ENCODE peak calls at places on chromosomes 1 and 21, in seven cellular contexts. Y, V, M, E, T, L and H are unnamed samples.

GRCh38 chr1:63893976-63894375 is 120.2 kb downstream of the ROR1 start:
- DNase-seq in Y (no peak), V (no peak), M (no peak), E (no peak), T (no peak), L (no peak), H (no peak)

GRCh38 chr1:208203127-208203847 is 40.9 kb downstream of the PLXNA2 start:
- DNase-seq in Y (peak), V (peak), M (peak), E (no peak), T (peak), L (peak), H (no peak)

GRCh38 chr21:42400525-42400924 is 3.2 kb upstream of the UBASH3A start:
- DNase-seq in Y (no peak), V (no peak), M (no peak), E (no peak), T (no peak), L (no peak), H (no peak)

GRCh38 chr1:107661142-107661541 is 303.8 kb downstream of the VAV3 start:
- DNase-seq in Y (no peak), V (no peak), M (no peak), E (no peak), T (no peak), L (no peak), H (no peak)

GRCh38 chr1:233730809-233731208 is 116.9 kb downstream of the KCNK1 start:
- DNase-seq in Y (no peak), V (no peak), M (no peak), E (no peak), T (no peak), L (no peak), H (no peak)

GRCh38 chr1:220787069-220787614 is 429 bp downstream of the MTARC1 start:
- DNase-seq in Y (peak), V (peak), M (peak), E (peak), T (no peak), L (no peak), H (peak)

GRCh38 chr1:228176461-228177182 is 11.0 kb downstream of the IBA57 start:
- DNase-seq in Y (no peak), V (no peak), M (no peak), E (peak), T (peak), L (peak), H (no peak)

GRCh38 chr1:215394084-215394991 is 172.8 kb upstream of the KCTD3 start:
- DNase-seq in Y (no peak), V (no peak), M (no peak), E (peak), T (no peak), L (no peak), H (no peak)

GRCh38 chr1:46364612-46365011 is 24.0 kb downstream of the NSUN4 start:
- DNase-seq in Y (no peak), V (no peak), M (no peak), E (no peak), T (no peak), L (no peak), H (no peak)

GRCh38 chr21:46295177-46295711 is 9.1 kb downstream of the YBEY start:
- DNase-seq in Y (no peak), V (no peak), M (no peak), E (no peak), T (peak), L (no peak), H (no peak)

GRCh38 chr1:2411801-2412394 is 466 bp downstream of the PEX10 start:
- DNase-seq in Y (peak), V (peak), M (no peak), E (no peak), T (peak), L (peak), H (no peak)

GRCh38 chr1:11407301-11407994 is 71.5 kb upstream of the DISP3 start:
- DNase-seq in Y (no peak), V (no peak), M (no peak), E (no peak), T (no peak), L (no peak), H (no peak)

GRCh38 chr1:206586501-206587445 is 25.5 kb downstream of the EIF2D start:
- DNase-seq in Y (no peak), V (no peak), M (no peak), E (no peak), T (no peak), L (no peak), H (no peak)

GRCh38 chr1:42392923-42393848 is 12.6 kb downstream of the RIMKLA start:
- DNase-seq in Y (no peak), V (no peak), M (no peak), E (no peak), T (no peak), L (no peak), H (no peak)

GRCh38 chr1:5664906-5665875 is 327.0 kb downstream of the NPHP4 start:
- DNase-seq in Y (no peak), V (no peak), M (no peak), E (no peak), T (no peak), L (no peak), H (no peak)

GRCh38 chr1:164608651-164609057 is 49.7 kb downstream of the PBX1 start:
- DNase-seq in Y (no peak), V (no peak), M (no peak), E (no peak), T (no peak), L (no peak), H (no peak)

GRCh38 chr1:236552901-236553300 is 29.1 kb downstream of the LGALS8 start:
- DNase-seq in Y (no peak), V (no peak), M (no peak), E (no peak), T (no peak), L (no peak), H (no peak)

GRCh38 chr1:112798293-112798692 is 83.2 kb upstream of the PPM1J start:
- DNase-seq in Y (no peak), V (no peak), M (no peak), E (no peak), T (no peak), L (no peak), H (no peak)

GRCh38 chr1:221801773-221802516 is 60.1 kb upstream of the DUSP10 start:
- DNase-seq in Y (no peak), V (peak), M (no peak), E (no peak), T (no peak), L (no peak), H (no peak)

GRCh38 chr1:106621853-106622252 is 434.6 kb upstream of the PRMT6 start:
- DNase-seq in Y (no peak), V (no peak), M (no peak), E (no peak), T (no peak), L (no peak), H (no peak)

GRCh38 chr1:6580588-6581270 is 935 bp downstream of the ZBTB48 start:
- DNase-seq in Y (peak), V (no peak), M (no peak), E (peak), T (no peak), L (no peak), H (no peak)

DNA sequence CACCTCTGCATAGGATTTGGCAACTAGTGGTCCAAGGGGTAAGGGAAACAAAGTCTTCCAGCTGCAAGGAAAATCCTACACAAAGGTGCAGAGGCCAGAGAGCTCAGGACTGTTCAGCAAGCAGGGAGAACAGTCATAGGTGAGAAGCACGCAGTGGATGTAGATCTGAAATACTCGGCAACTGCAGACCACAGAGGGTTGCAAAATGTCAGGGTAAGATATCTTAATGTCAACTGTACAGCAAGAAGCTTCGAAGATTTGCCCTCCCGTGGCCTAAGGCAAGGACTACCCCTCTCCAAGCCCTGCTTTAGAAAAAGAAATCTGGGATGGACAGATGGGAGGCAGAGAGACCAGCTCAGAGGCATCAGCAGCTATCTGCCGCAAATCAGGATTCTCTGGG is 153.4 kb upstream of the IRF2BP2 start:
- DNase-seq in Y (no peak), V (no peak), M (no peak), E (no peak), T (no peak), L (no peak), H (no peak)
- TF ChIP-seq CTCF in Y (no peak), V (no peak), M (no peak), E (no peak), T (no peak), L (no peak), H (no peak)

GRCh38 chr1:160628799-160629263 is 18.0 kb downstream of the SLAMF1 start:
- DNase-seq in Y (no peak), V (no peak), M (no peak), E (no peak), T (no peak), L (no peak), H (no peak)
- H3K4me3 ChIP-seq in Y (no peak), V (no peak), M (no peak), E (no peak), T (no peak), L (no peak), H (no peak)

GRCh38 chr1:166489670-166490436 is 323.1 kb upstream of the FAM78B start:
- DNase-seq in Y (no peak), V (peak), M (peak), E (peak), T (peak), L (peak), H (no peak)
- H3K27ac ChIP-seq in Y (no peak), V (peak), M (no peak), E (no peak), T (peak), L (peak), H (no peak)

DNA sequence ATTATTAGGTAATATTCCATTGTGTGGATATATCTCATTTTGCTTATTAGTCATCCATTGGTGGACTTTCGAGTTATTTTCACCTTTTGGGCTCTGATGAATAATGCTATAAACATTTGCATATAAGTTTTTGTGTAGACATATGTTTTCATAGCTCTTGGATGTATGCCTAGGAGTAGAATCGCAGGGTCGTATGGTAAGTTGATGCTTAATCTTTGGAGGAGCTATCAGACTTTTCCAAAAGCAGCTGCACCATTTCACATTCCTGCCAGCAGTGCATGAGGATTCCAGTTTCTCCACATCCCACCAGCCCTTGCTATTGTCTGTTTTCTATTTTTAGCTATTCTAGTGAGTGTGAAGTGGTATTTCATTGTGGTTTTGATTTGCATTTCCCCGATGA is 120.3 kb upstream of the TMEM51 start:
- DNase-seq in Y (no peak), V (no peak), M (no peak), E (no peak), T (no peak), L (no peak), H (no peak)
- TF ChIP-seq CTCF in Y (no peak), V (no peak), M (no peak), E (no peak), T (no peak), L (no peak), H (no peak)

DNA sequence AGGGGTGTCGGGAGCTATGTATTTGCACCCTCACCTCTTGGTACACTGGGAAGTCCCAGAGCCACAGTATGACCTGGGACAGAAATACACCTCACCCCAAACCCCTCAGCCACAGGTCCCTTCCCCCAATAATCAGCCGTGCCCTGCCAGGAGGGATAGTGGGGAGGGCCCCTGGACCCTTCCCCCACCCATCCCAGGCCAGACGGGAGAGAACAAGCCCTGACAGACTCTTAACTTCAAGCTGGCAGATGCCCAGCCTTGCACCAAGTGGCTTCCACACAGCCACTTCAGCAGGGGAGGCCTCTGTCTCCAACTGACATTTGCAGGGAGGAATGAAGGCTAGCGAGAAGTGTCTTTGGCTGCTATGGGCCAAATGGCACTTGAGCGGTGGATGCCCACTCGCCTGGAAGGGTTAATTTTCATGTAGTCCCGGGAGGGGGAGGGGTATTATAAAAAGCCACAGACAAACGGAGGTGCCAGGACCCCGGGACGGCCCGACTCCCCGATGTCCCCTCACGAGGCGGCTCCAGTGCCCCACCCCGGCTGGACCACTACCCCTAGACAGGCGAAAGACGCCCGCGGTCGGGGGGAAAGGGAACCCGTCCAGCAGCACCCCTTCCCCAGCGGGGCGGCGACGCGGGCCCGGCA is 495 bp downstream of the SYNC start:
- DNase-seq in Y (no peak), V (no peak), M (peak), E (peak), T (peak), L (peak), H (no peak)
- H3K4me3 ChIP-seq in Y (no peak), V (peak), M (peak), E (no peak), T (peak), L (peak), H (peak)

DNA sequence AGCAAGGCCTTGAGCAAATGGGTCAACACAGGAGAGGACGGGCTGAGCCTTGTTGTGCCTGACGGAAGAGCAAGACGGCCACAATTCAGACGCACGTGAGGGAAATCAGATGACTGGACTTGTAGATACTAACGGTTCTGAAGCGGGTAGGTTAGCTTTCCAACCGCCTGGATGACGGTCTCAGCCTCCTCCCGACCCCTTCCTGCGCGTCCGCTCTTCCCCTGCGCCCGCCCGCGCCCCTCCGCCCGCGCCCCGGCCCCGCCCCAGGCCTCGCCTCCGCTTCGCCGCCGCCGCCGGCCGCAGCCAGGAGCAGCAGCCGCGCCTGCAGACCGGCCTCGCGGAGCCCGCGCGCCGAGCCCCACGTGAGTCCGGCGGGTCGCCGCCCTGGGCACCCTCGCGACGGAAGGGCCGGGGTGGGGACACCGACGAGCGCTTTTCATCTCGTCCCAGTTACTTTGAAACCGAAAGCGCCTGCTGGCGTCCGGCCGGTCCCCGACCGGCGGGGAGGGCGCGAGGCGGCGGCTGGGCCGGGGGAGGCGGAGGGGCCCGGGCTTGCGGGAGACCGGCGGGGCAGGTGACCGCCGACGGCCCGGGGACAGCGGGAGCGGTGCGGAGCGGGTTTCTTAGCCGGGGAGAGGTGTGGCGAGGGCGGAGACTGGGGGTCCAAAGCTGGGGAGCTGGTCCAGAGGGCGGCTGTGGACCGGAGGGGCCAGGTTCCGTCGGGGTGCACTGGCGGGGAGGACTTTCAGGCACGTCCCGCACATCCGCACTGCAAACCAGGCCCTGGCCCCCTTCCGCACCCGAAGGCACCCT is at the start of gene TRAF5:
- DNase-seq in Y (peak), V (peak), M (peak), E (peak), T (peak), L (peak), H (no peak)
- H3K27ac ChIP-seq in Y (peak), V (peak), M (no peak), E (peak), T (peak), L (peak), H (peak)